ENCODE peak calls at places on chromosomes 6 and 20, in four cellular contexts. G is fibroblast of lung, T is fibroblast of mammary gland, Z is transverse colon. H is an unnamed sample.

GRCh38 chr6:169424821-169425240 is 171.2 kb upstream of the THBS2 start:
- DNase-seq in G (peak; percentile 11), T (peak; percentile 76), Z (no peak), H (peak; percentile 71)

GRCh38 chr20:63064310-63064709 is 57.5 kb upstream of the BHLHE23 start:
- DNase-seq in G (no peak), T (no peak), Z (no peak), H (no peak)

GRCh38 chr20:14879020-14879697 is 541.7 kb upstream of the FLRT3 start:
- DNase-seq in G (peak; percentile 81), T (peak; percentile 84), Z (no peak), H (peak; percentile 66)

GRCh38 chr20:14792915-14793314 is 455.5 kb upstream of the FLRT3 start:
- DNase-seq in G (no peak), T (no peak), Z (no peak), H (no peak)

GRCh38 chr6:122947355-122947754 is 48.7 kb upstream of the CLVS2 start:
- DNase-seq in G (no peak), T (peak; percentile 26), Z (no peak), H (peak; percentile 3)

GRCh38 chr6:24720131-24720603 is 1.2 kb upstream of the C6orf62 start:
- DNase-seq in G (peak; percentile 43), T (peak; percentile 34), Z (peak; percentile 70), H (peak; percentile 30)

GRCh38 chr20:13649548-13649947 is 10.8 kb upstream of the TASP1 start:
- DNase-seq in G (peak; percentile 55), T (peak; percentile 27), Z (peak; percentile 17), H (peak; percentile 7)

GRCh38 chr20:61480158-61480825 is 228.2 kb downstream of the CDH4 start:
- DNase-seq in G (no peak), T (no peak), Z (no peak), H (no peak)

GRCh38 chr6:113644861-113645575 is 212.1 kb upstream of the MARCKS start:
- DNase-seq in G (peak; percentile 99), T (peak; percentile 97), Z (no peak), H (peak; percentile 97)

GRCh38 chr20:63401384-63402110 is 40.4 kb upstream of the CHRNA4 start:
- DNase-seq in G (no peak), T (no peak), Z (no peak), H (no peak)

GRCh38 chr6:85078071-85078470 is 313.7 kb upstream of the TBX18 start:
- DNase-seq in G (peak; percentile 88), T (peak; percentile 95), Z (no peak), H (peak; percentile 78)

GRCh38 chr20:7843613-7844012 is 96.6 kb downstream of the HAO1 start:
- DNase-seq in G (peak; percentile 25), T (peak; percentile 87), Z (no peak), H (peak; percentile 88)

GRCh38 chr20:47768016-47768953 is 17.0 kb downstream of the SULF2 start:
- DNase-seq in G (peak; percentile 34), T (no peak), Z (peak; percentile 68), H (no peak)

GRCh38 chr20:47620808-47621805 is 119.4 kb downstream of the NCOA3 start:
- DNase-seq in G (peak; percentile 62), T (peak; percentile 77), Z (no peak), H (peak; percentile 89)

GRCh38 chr20:37564388-37565133 is 36.9 kb upstream of the BLCAP start:
- DNase-seq in G (no peak), T (peak; percentile 5), Z (peak; percentile 44), H (peak; percentile 16)

GRCh38 chr6:159312204-159312603 is 143.0 kb downstream of the FNDC1 start:
- DNase-seq in G (peak; percentile 19), T (no peak), Z (no peak), H (no peak)

GRCh38 chr20:44924526-44924925 is 14.7 kb downstream of the PABPC1L start:
- DNase-seq in G (no peak), T (no peak), Z (no peak), H (peak; percentile 7)

GRCh38 chr6:162560891-162561290 is 166.7 kb downstream of the PRKN start:
- DNase-seq in G (no peak), T (no peak), Z (no peak), H (no peak)

GRCh38 chr6:3335169-3335568 is 76.4 kb downstream of the PSMG4 start:
- DNase-seq in G (no peak), T (no peak), Z (no peak), H (no peak)

GRCh38 chr6:3336859-3337515 is 78.2 kb downstream of the PSMG4 start:
- DNase-seq in G (no peak), T (no peak), Z (no peak), H (no peak)

GRCh38 chr6:3336066-3336786 is 77.5 kb downstream of the PSMG4 start:
- DNase-seq in G (no peak), T (no peak), Z (no peak), H (no peak)

GRCh38 chr6:3340358-3340798 is 81.6 kb downstream of the PSMG4 start:
- DNase-seq in G (peak; percentile 51), T (peak; percentile 85), Z (no peak), H (peak; percentile 18)

DNA sequence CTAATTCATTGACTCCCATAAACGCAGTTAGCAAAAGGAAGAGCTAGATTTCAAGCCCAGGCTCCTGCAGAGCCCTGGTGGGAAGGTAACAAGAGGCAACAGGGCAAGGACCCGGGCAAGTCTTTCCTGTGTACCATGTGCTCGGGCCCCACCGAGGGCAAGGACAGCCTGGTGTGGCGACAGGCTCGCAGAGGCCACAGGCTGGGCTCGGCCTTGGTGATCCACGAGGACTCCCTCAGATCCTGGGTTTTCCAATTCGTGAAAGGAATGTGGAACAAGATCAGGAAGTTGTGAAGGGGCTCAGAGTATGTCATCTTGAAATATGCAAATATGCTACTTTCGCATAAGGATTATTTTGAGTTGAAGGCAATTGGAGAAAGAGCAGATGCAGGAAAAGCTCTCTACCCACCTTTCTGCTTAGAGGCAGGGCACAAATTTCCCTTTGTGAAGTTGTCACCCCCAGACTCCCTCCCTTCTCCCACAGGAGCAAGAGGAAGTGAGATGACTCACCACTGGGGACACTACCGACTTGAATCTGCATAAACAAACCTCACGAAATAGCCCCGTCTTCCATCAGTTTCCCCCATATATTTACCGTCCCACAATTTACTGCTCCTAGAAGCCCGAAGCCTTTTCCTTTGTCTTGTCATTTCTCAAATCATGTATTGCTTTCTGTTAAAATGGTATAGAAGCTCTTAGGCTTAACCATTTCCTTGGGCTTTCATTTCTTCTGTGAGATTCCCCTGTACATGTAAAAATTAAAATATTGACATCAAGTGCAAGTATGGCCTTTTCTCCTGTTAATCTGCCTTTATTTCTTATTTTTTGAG is 79.0 kb downstream of the PSMG4 start:
- DNase-seq in G (peak; percentile 60), T (no peak), Z (no peak), H (no peak)
- H3K4me3 ChIP-seq in G (no peak overlapping the region), T (no peak overlapping the region), Z (no peak overlapping the region), H (no peak overlapping the region)

GRCh38 chr6:73285674-73286283 is 22.8 kb upstream of the KHDC1 start:
- DNase-seq in G (peak; percentile 62), T (peak; percentile 79), Z (no peak), H (peak; percentile 86)
- TF ChIP-seq CTCF in G (peak; percentile 55), T (peak; percentile 52), Z (peak; percentile 19), H (peak; percentile 59)

DNA sequence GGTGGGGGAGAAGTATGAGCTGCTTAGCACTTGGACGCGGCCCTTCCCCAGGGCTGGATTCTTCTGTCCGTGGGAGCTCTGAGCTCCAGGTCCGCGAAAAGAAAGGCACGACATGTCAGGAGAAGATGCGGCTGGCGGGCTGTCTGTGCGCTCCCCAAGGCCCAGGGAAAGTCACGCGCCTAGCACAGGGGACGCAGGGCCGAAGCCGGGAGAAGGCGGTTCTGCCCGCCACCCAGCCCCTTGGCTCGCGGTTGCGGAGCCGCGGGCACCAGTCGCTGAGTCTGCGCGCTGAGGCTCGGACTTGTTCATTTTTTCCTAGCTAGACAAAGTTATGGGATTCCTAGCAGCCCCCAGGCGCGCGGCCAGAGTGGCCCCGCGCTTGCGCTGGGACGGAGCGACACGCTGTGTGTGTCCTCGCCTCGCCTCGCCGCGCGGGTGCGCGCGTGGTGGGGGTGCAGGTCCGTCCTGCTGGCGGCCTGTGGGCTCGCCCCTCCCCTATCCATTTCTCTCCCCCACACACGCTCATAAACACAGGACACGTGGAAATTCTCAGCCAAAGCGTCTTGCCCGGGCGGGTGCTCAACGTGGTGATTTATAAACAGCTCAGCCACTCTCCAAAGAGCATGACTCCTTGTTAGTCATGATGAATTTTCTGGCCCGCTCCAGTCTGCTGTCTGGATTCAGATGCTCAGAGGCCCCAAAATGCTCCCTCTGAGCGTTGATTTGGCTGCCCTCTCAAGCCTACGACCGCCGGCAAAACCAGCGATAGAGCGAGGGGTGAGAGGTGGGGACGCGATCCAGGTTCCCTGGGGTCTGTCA is 1.9 kb upstream of the POU3F2 start:
- DNase-seq in G (peak; percentile 95), T (peak; percentile 86), Z (no peak), H (peak; percentile 80)
- H3K4me3 ChIP-seq in G (peak overlapping the region; percentile 46), T (peak overlapping the region; percentile 10), Z (peak overlapping the region; percentile 65), H (peak overlapping the region; percentile 53)

GRCh38 chr6:156406688-156407087 is 370.5 kb upstream of the ARID1B start:
- DNase-seq in G (no peak), T (no peak), Z (no peak), H (no peak)
- TF ChIP-seq CTCF in G (no peak), T (no peak), Z (no peak), H (no peak)

DNA sequence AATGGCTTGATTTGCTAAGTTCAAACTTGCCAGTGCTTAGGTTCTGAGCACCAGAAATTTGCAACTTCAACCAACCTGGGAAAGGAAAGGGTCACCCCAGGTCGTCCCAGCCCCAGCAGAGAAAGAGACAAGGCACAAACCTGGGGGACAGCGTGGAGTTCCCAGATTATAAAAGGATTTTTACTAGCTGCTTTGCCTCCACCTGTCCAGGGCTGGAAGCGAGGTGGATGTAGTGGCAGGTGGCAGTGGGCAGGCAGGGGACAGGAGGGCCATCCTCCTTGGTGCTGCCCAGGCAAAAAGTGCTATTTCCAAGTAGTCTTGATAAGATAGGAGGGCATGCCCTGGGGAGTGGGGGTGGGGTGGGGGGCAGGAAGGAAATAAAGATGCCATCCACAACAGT is 4.9 kb downstream of the PAX1 start:
- DNase-seq in G (no peak), T (no peak), Z (no peak), H (no peak)
- H3K4me3 ChIP-seq in G (no peak overlapping the region), T (no peak overlapping the region), Z (no peak overlapping the region), H (no peak overlapping the region)

DNA sequence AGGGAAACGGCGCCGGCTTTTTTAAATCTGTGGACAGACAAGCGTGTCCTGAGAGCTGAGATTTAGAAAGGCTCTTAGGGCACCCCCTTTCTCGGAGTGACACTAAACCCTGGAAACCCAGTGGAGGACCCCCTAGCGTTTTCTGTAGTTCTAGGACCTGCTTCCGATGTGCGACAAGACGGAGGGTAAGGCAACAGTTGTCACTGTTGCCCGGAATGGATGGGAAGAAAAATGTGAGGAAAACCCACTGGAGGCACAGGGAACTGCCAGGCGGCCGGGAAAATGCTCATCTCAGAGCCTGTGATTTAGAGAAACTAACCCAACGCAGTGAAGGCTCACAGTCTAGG is 551 bp upstream of the ATP5F1E start:
- DNase-seq in G (peak; percentile 33), T (peak; percentile 37), Z (no peak), H (no peak)
- TF ChIP-seq CTCF in G (no peak), T (peak; percentile 3), Z (peak; percentile 63), H (peak; percentile 43)

GRCh38 chr6:78629154-78629721 is 238.1 kb upstream of the IRAK1BP1 start:
- DNase-seq in G (peak; percentile 34), T (peak; percentile 34), Z (no peak), H (peak; percentile 32)
- H3K4me3 ChIP-seq in G (peak overlapping the region; percentile 26), T (peak overlapping the region; percentile 37), Z (peak overlapping the region; percentile 33), H (peak overlapping the region; percentile 49)

GRCh38 chr20:2872304-2873009 is 824 bp upstream of the PTPRA start:
- DNase-seq in G (peak; percentile 51), T (peak; percentile 54), Z (peak; percentile 77), H (peak; percentile 43)

GRCh38 chr20:2873747-2874041 is 413 bp downstream of the PTPRA start:
- DNase-seq in G (peak; percentile 47), T (peak; percentile 32), Z (peak; percentile 62), H (peak; percentile 19)

GRCh38 chr20:2874456-2874855 is 1.2 kb downstream of the PTPRA start:
- DNase-seq in G (no peak), T (peak; percentile 38), Z (no peak), H (peak; percentile 8)

GRCh38 chr20:2871555-2872303 is 1.6 kb upstream of the PTPRA start:
- DNase-seq in G (no peak), T (no peak), Z (no peak), H (peak; percentile 7)

GRCh38 chr20:2873010-2873746 is at the start of gene PTPRA:
- DNase-seq in G (peak; percentile 89), T (peak; percentile 90), Z (peak; percentile 94), H (peak; percentile 87)
- TF ChIP-seq CTCF in G (no peak), T (no peak), Z (peak; percentile 17), H (peak; percentile 9)